ENCODE peak calls at places on chromosome 16, in seven cellular contexts. N, M, I, U, K, L and J are unnamed samples.

GRCh38 chr16:50627419-50627818 is 53.7 kb downstream of the SNX20 start:
- DNase-seq in N (peak; percentile 48), M (no peak), I (no peak), U (peak; percentile 42), K (peak; percentile 50), L (no peak), J (no peak)

GRCh38 chr16:51147776-51148673 is 3.0 kb downstream of the SALL1 start:
- DNase-seq in N (no peak), M (no peak), I (no peak), U (no peak), K (no peak), L (no peak), J (no peak)

GRCh38 chr16:81650982-81651562 is 128.0 kb upstream of the PLCG2 start:
- DNase-seq in N (peak; percentile 70), M (no peak), I (no peak), U (peak; percentile 66), K (peak; percentile 79), L (no peak), J (no peak)

GRCh38 chr16:8271344-8271743 is 319.0 kb downstream of the TMEM114 start:
- DNase-seq in N (no peak), M (no peak), I (no peak), U (no peak), K (no peak), L (no peak), J (no peak)

GRCh38 chr16:52316241-52316640 is 230.7 kb downstream of the TOX3 start:
- DNase-seq in N (no peak), M (no peak), I (no peak), U (no peak), K (no peak), L (no peak), J (no peak)

GRCh38 chr16:62404857-62405611 is 368.8 kb upstream of the CDH8 start:
- DNase-seq in N (no peak), M (no peak), I (no peak), U (peak; percentile 16), K (no peak), L (no peak), J (no peak)

GRCh38 chr16:10765772-10766171 is 22.1 kb downstream of the NUBP1 start:
- DNase-seq in N (no peak), M (no peak), I (no peak), U (no peak), K (no peak), L (no peak), J (no peak)

GRCh38 chr16:26382607-26383006 is 684.1 kb upstream of the C16orf82 start:
- DNase-seq in N (no peak), M (no peak), I (no peak), U (no peak), K (no peak), L (no peak), J (no peak)

GRCh38 chr16:77416939-77417480 is 17.8 kb downstream of the ADAMTS18 start:
- DNase-seq in N (no peak), M (no peak), I (no peak), U (no peak), K (no peak), L (no peak), J (no peak)

GRCh38 chr16:49464877-49465504 is 91.4 kb downstream of the C16orf78 start:
- DNase-seq in N (no peak), M (no peak), I (no peak), U (peak; percentile 61), K (no peak), L (no peak), J (no peak)

GRCh38 chr16:54283735-54284318 is 2.8 kb downstream of the IRX3 start:
- DNase-seq in N (no peak), M (no peak), I (no peak), U (peak; percentile 20), K (peak; percentile 31), L (no peak), J (no peak)

GRCh38 chr16:54285414-54286066 is 1.0 kb downstream of the IRX3 start:
- DNase-seq in N (no peak), M (no peak), I (no peak), U (peak; percentile 30), K (peak; percentile 50), L (no peak), J (no peak)

GRCh38 chr16:54284931-54285413 is 1.6 kb downstream of the IRX3 start:
- DNase-seq in N (no peak), M (no peak), I (no peak), U (peak; percentile 20), K (peak; percentile 18), L (no peak), J (no peak)

GRCh38 chr16:54282923-54283734 is 3.5 kb downstream of the IRX3 start:
- DNase-seq in N (no peak), M (no peak), I (no peak), U (peak; percentile 26), K (no peak), L (no peak), J (no peak)

DNA sequence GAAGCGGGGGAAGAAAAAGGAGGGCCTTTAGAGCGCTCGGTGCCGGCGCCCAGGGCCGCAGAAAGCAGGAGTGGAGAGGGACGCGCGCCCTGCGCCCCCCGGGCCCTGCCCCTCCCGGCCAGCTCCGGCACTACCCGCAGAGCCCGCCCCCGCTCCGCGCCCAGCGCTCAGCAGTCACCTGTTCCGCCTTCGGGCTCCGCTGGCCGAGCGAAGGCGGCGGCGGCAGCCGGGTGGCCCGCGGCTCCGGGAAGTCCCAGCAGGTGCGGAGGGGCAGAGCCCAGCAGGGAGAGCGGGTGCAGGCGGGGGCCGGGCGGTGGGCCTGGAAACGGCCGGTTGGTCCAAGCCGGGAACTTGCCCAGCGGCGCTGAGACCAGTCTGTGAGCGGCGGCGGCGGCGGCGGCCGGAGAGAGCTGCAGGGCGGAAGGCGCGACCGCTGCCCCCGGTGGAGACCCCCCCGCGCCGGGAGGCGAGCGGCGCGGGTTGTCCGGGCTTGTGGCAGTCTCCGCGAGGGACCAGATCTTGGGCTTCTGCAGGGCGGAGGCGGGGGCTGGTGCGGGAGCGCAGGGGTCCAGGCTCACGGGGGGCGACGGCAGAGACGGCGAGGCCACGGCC is 2.2 kb downstream of the IRX3 start:
- DNase-seq in N (peak; percentile 15), M (no peak), I (no peak), U (peak; percentile 46), K (no peak), L (no peak), J (no peak)
- TF ChIP-seq CTCF in N (no peak), M (no peak), I (no peak), U (no peak), K (no peak), L (no peak), J (no peak)

DNA sequence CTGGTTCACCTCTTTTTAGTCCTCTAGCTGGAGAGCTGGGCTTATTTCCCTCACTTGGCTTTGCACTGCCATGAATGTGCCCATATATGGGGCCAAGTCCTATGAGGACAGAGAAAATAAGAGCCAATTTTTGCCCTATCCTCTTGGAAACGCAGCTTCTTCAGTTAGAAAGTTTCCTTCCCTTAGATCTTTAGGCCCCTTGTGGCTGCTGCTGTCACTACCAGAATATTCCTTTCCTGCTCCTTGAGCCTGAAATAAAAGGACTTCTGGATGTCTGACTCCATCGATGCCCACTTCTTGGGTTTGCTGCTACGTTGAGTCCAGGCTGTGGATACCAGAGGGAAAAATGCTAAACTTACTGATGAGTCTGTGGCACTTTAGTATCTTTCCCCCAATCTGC is 487.1 kb downstream of the GRIN2A start:
- DNase-seq in N (no peak), M (no peak), I (no peak), U (no peak), K (no peak), L (no peak), J (no peak)
- TF ChIP-seq CTCF in N (no peak), M (no peak), I (no peak), U (no peak), K (no peak), L (no peak), J (no peak)

GRCh38 chr16:68590201-68590994 is 51.3 kb downstream of the ZFP90 start:
- DNase-seq in N (peak; percentile 66), M (no peak), I (peak; percentile 6), U (peak; percentile 94), K (peak; percentile 77), L (peak; percentile 29), J (peak; percentile 34)
- TF ChIP-seq CTCF in N (peak; percentile 58), M (peak; percentile 43), I (peak; percentile 69), U (peak; percentile 81), K (peak; percentile 79), L (peak; percentile 25), J (no peak)

GRCh38 chr16:89293276-89294143 is 76.0 kb downstream of the ZNF778 start:
- DNase-seq in N (no peak), M (no peak), I (no peak), U (peak; percentile 70), K (no peak), L (no peak), J (no peak)
- TF ChIP-seq CTCF in N (no peak), M (peak; percentile 17), I (peak; percentile 43), U (no peak), K (no peak), L (no peak), J (no peak)

DNA sequence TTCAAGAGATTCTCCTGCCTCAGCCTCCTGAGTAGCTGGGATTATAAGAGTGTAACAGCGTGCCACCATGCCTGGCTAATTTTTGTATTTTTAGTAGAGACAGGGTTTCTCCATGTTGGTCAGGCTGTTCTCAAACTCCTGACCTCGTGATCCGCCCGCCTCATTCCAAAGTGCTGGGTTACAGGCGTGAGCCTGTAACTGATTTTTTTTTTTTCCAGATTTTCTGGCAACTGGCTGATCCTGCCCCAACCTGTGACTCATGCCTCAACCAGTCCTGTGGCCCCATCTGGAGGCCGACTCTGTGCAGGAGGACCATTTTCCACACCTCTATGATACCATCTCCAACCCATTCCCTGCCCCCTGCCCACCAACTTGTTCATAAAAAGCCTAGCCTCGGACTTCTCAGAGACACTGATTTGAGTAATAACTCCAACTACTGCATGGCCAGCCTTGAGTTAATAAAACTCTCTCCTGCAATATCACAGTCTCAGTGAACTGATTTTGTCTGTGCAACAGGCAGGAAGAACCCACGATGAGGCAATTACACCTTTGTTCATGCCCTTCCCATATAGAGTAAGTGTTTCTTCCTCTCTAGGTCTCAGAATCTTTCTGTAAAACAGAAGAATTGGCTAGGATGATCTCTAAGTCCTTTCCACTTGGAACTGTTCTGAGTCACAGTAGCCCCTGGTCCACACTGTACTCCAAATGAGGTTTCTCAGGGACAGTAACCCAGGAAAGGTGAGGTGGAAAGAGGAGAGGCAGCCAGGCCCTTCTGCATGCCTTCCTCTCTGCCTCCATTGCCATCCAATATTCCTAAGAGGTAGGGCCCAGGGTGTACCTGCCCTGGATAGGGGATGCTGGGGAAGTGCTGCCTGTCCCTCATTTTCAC is 8.8 kb upstream of the CNOT1 start:
- DNase-seq in N (peak; percentile 35), M (peak; percentile 83), I (peak; percentile 57), U (peak; percentile 45), K (peak; percentile 89), L (no peak), J (no peak)
- TF ChIP-seq CTCF in N (no peak), M (peak; percentile 67), I (peak; percentile 60), U (no peak), K (peak; percentile 54), L (no peak), J (no peak)